ENCODE peak calls at places on chromosomes 13 and 19, in five cellular contexts. One of them, this sample, is unnamed.

GRCh38 chr13:42615691-42616090 is 41.7 kb downstream of the TNFSF11 start:
- DNase-seq in CD8-positive, alpha-beta memory T cell: no peak
- DNase-seq in BJ: no peak
- DNase-seq in GM23338: no peak
- DNase-seq in Peyer's patch: no peak
- DNase-seq in this sample: no peak

GRCh38 chr19:6126335-6126974 is 9.0 kb upstream of the ACSBG2 start:
- DNase-seq in BJ: no peak
- DNase-seq in Peyer's patch: no peak
- DNase-seq in CD8-positive, alpha-beta memory T cell: no peak
- DNase-seq in GM23338: peak; percentile 76
- DNase-seq in this sample: peak; percentile 52

GRCh38 chr19:44725251-44725650 is 23.3 kb upstream of the BCL3 start:
- DNase-seq in Peyer's patch: peak; percentile 89
- DNase-seq in CD8-positive, alpha-beta memory T cell: no peak
- DNase-seq in BJ: no peak
- DNase-seq in GM23338: peak; percentile 60
- DNase-seq in this sample: peak; percentile 79

GRCh38 chr19:2289714-2290435 is 7.9 kb upstream of the PEAK3 start:
- DNase-seq in GM23338: peak; percentile 62
- DNase-seq in Peyer's patch: peak; percentile 90
- DNase-seq in BJ: no peak
- DNase-seq in CD8-positive, alpha-beta memory T cell: no peak
- DNase-seq in this sample: peak; percentile 83

GRCh38 chr19:3837922-3838321 is 30.9 kb downstream of the ZFR2 start:
- DNase-seq in CD8-positive, alpha-beta memory T cell: no peak
- DNase-seq in GM23338: no peak
- DNase-seq in BJ: no peak
- DNase-seq in Peyer's patch: no peak
- DNase-seq in this sample: no peak

GRCh38 chr19:9178901-9179300 is at the start of gene OR7D2:
- DNase-seq in CD8-positive, alpha-beta memory T cell: no peak
- DNase-seq in Peyer's patch: no peak
- DNase-seq in GM23338: no peak
- DNase-seq in BJ: no peak
- DNase-seq in this sample: no peak

GRCh38 chr13:98265669-98266551 is 88.8 kb upstream of the RNF113B start:
- DNase-seq in BJ: no peak
- DNase-seq in GM23338: no peak
- DNase-seq in Peyer's patch: no peak
- DNase-seq in CD8-positive, alpha-beta memory T cell: no peak
- DNase-seq in this sample: no peak

GRCh38 chr19:50873056-50873455 is at the start of gene KLK2:
- DNase-seq in CD8-positive, alpha-beta memory T cell: no peak
- DNase-seq in Peyer's patch: no peak
- DNase-seq in GM23338: no peak
- DNase-seq in BJ: no peak
- DNase-seq in this sample: no peak

GRCh38 chr13:53150568-53150967 is 122.0 kb downstream of the OLFM4 start:
- DNase-seq in CD8-positive, alpha-beta memory T cell: no peak
- DNase-seq in Peyer's patch: no peak
- DNase-seq in GM23338: no peak
- DNase-seq in BJ: no peak
- DNase-seq in this sample: no peak

GRCh38 chr19:28289294-28290063 is 923.5 kb downstream of the UQCRFS1 start:
- DNase-seq in BJ: no peak
- DNase-seq in Peyer's patch: no peak
- DNase-seq in CD8-positive, alpha-beta memory T cell: no peak
- DNase-seq in GM23338: no peak
- DNase-seq in this sample: no peak

GRCh38 chr13:73417012-73417615 is 358.3 kb downstream of the KLF5 start:
- DNase-seq in GM23338: peak; percentile 30
- DNase-seq in BJ: no peak
- DNase-seq in CD8-positive, alpha-beta memory T cell: no peak
- DNase-seq in Peyer's patch: no peak
- DNase-seq in this sample: peak; percentile 36

GRCh38 chr19:8826371-8826770 is 5.7 kb downstream of the ZNF558 start:
- DNase-seq in Peyer's patch: no peak
- DNase-seq in GM23338: peak; percentile 5
- DNase-seq in BJ: no peak
- DNase-seq in CD8-positive, alpha-beta memory T cell: no peak
- DNase-seq in this sample: no peak

GRCh38 chr19:47109541-47110375 is 3.8 kb downstream of the ZC3H4 start:
- DNase-seq in Peyer's patch: peak; percentile 69
- DNase-seq in GM23338: peak; percentile 52
- DNase-seq in CD8-positive, alpha-beta memory T cell: no peak
- DNase-seq in BJ: no peak
- DNase-seq in this sample: no peak

GRCh38 chr19:49104229-49104864 is 9.8 kb upstream of the LIN7B start:
- DNase-seq in Peyer's patch: no peak
- DNase-seq in GM23338: no peak
- DNase-seq in CD8-positive, alpha-beta memory T cell: no peak
- DNase-seq in BJ: no peak
- DNase-seq in this sample: no peak

GRCh38 chr19:5057860-5058259 is 88.9 kb downstream of the KDM4B start:
- DNase-seq in CD8-positive, alpha-beta memory T cell: no peak
- DNase-seq in BJ: no peak
- DNase-seq in GM23338: peak; percentile 46
- DNase-seq in Peyer's patch: no peak
- DNase-seq in this sample: peak; percentile 92

GRCh38 chr13:39781381-39781780 is 125.9 kb downstream of the COG6 start:
- DNase-seq in BJ: no peak
- DNase-seq in Peyer's patch: no peak
- DNase-seq in CD8-positive, alpha-beta memory T cell: no peak
- DNase-seq in GM23338: no peak
- DNase-seq in this sample: no peak

GRCh38 chr13:24267801-24268200 is 41.6 kb upstream of the C1QTNF9 start:
- DNase-seq in Peyer's patch: no peak
- DNase-seq in BJ: no peak
- DNase-seq in CD8-positive, alpha-beta memory T cell: no peak
- DNase-seq in GM23338: no peak
- DNase-seq in this sample: no peak

GRCh38 chr13:103883698-103884097 is 817.5 kb upstream of the SLC10A2 start:
- DNase-seq in GM23338: no peak
- DNase-seq in CD8-positive, alpha-beta memory T cell: no peak
- DNase-seq in Peyer's patch: no peak
- DNase-seq in BJ: no peak
- DNase-seq in this sample: no peak

GRCh38 chr13:83940742-83941141 is 58.5 kb upstream of the SLITRK1 start:
- DNase-seq in Peyer's patch: no peak
- DNase-seq in BJ: no peak
- DNase-seq in GM23338: no peak
- DNase-seq in CD8-positive, alpha-beta memory T cell: no peak
- DNase-seq in this sample: no peak

GRCh38 chr13:51895906-51896888 is 34.4 kb downstream of the CCDC70 start:
- DNase-seq in GM23338: peak; percentile 81
- DNase-seq in BJ: peak; percentile 1
- DNase-seq in Peyer's patch: peak; percentile 71
- DNase-seq in CD8-positive, alpha-beta memory T cell: peak; percentile 4
- DNase-seq in this sample: peak; percentile 79

GRCh38 chr13:95982144-95982543 is 71.1 kb downstream of the UGGT2 start:
- DNase-seq in BJ: no peak
- DNase-seq in GM23338: no peak
- DNase-seq in CD8-positive, alpha-beta memory T cell: no peak
- DNase-seq in Peyer's patch: no peak
- DNase-seq in this sample: no peak

GRCh38 chr19:17109962-17110598 is 34.5 kb downstream of the MYO9B start:
- DNase-seq in GM23338: no peak
- DNase-seq in Peyer's patch: peak; percentile 90
- DNase-seq in CD8-positive, alpha-beta memory T cell: no peak
- DNase-seq in BJ: no peak
- DNase-seq in this sample: no peak

GRCh38 chr19:1853295-1854031 is 5.2 kb upstream of the REXO1 start:
- DNase-seq in GM23338: peak; percentile 87
- DNase-seq in BJ: no peak
- DNase-seq in CD8-positive, alpha-beta memory T cell: peak; percentile 77
- DNase-seq in Peyer's patch: peak; percentile 94
- DNase-seq in this sample: peak; percentile 96

GRCh38 chr19:53308339-53308811 is 25.2 kb upstream of the ZNF845 start:
- DNase-seq in CD8-positive, alpha-beta memory T cell: no peak
- DNase-seq in Peyer's patch: no peak
- DNase-seq in GM23338: peak; percentile 96
- DNase-seq in BJ: no peak
- DNase-seq in this sample: peak; percentile 80

GRCh38 chr13:20637811-20638210 is 65.7 kb upstream of the IL17D start:
- DNase-seq in BJ: no peak
- DNase-seq in Peyer's patch: no peak
- DNase-seq in CD8-positive, alpha-beta memory T cell: no peak
- DNase-seq in GM23338: no peak
- DNase-seq in this sample: no peak

GRCh38 chr13:39302855-39303254 is 264.6 kb downstream of the NHLRC3 start:
- DNase-seq in CD8-positive, alpha-beta memory T cell: no peak
- DNase-seq in BJ: no peak
- DNase-seq in GM23338: no peak
- DNase-seq in Peyer's patch: no peak
- DNase-seq in this sample: no peak

GRCh38 chr19:10110972-10111317 is 548 bp upstream of the P2RY11 start:
- DNase-seq in GM23338: no peak
- DNase-seq in BJ: no peak
- DNase-seq in Peyer's patch: no peak
- DNase-seq in CD8-positive, alpha-beta memory T cell: no peak
- DNase-seq in this sample: peak; percentile 43

GRCh38 chr13:50339291-50339690 is 324.0 kb downstream of the KCNRG start:
- DNase-seq in GM23338: no peak
- DNase-seq in CD8-positive, alpha-beta memory T cell: no peak
- DNase-seq in BJ: no peak
- DNase-seq in Peyer's patch: no peak
- DNase-seq in this sample: no peak

GRCh38 chr13:50344717-50345116 is 329.5 kb downstream of the KCNRG start:
- DNase-seq in BJ: no peak
- DNase-seq in CD8-positive, alpha-beta memory T cell: no peak
- DNase-seq in GM23338: no peak
- DNase-seq in Peyer's patch: no peak
- DNase-seq in this sample: no peak

GRCh38 chr13:50341526-50341925 is 326.3 kb downstream of the KCNRG start:
- DNase-seq in GM23338: no peak
- DNase-seq in Peyer's patch: no peak
- DNase-seq in BJ: no peak
- DNase-seq in CD8-positive, alpha-beta memory T cell: no peak
- DNase-seq in this sample: no peak

GRCh38 chr13:50340146-50340545 is 324.9 kb downstream of the KCNRG start:
- DNase-seq in CD8-positive, alpha-beta memory T cell: no peak
- DNase-seq in BJ: no peak
- DNase-seq in GM23338: no peak
- DNase-seq in Peyer's patch: no peak
- DNase-seq in this sample: no peak

GRCh38 chr13:50340566-50341287 is 325.5 kb downstream of the KCNRG start:
- DNase-seq in BJ: no peak
- DNase-seq in CD8-positive, alpha-beta memory T cell: no peak
- DNase-seq in GM23338: peak; percentile 11
- DNase-seq in Peyer's patch: no peak
- DNase-seq in this sample: no peak
- H3K4me3 ChIP-seq in BJ: no peak overlapping the region
- H3K4me3 ChIP-seq in CD8-positive, alpha-beta memory T cell: no peak overlapping the region
- H3K4me3 ChIP-seq in GM23338: no peak overlapping the region
- H3K4me3 ChIP-seq in Peyer's patch: no peak overlapping the region
- H3K4me3 ChIP-seq in this sample: no peak overlapping the region

GRCh38 chr19:46076951-46077814 is 36.4 kb upstream of the IGFL4 start:
- DNase-seq in BJ: no peak
- DNase-seq in GM23338: peak; percentile 97
- DNase-seq in Peyer's patch: peak; percentile 67
- DNase-seq in CD8-positive, alpha-beta memory T cell: no peak
- DNase-seq in this sample: peak; percentile 93
- H3K27me3 ChIP-seq in BJ: peaks cover 26% of the 10 kb centered on the region
- H3K27me3 ChIP-seq in GM23338: peaks cover 51% of the 10 kb centered on the region
- H3K27me3 ChIP-seq in Peyer's patch: peaks cover 7% of the 10 kb centered on the region
- H3K27me3 ChIP-seq in CD8-positive, alpha-beta memory T cell: peaks cover 36% of the 10 kb centered on the region
- H3K27me3 ChIP-seq in this sample: peaks cover 17% of the 10 kb centered on the region

GRCh38 chr19:41324921-41325639 is 15.1 kb downstream of the CCDC97 start:
- DNase-seq in BJ: no peak
- DNase-seq in CD8-positive, alpha-beta memory T cell: peak; percentile 47
- DNase-seq in GM23338: peak; percentile 79
- DNase-seq in Peyer's patch: peak; percentile 69
- DNase-seq in this sample: peak; percentile 93

GRCh38 chr19:41323430-41324125 is 13.6 kb downstream of the CCDC97 start:
- DNase-seq in BJ: peak; percentile 91
- DNase-seq in GM23338: peak; percentile 37
- DNase-seq in Peyer's patch: peak; percentile 59
- DNase-seq in CD8-positive, alpha-beta memory T cell: no peak
- DNase-seq in this sample: peak; percentile 85

GRCh38 chr19:41323023-41323422 is 13.1 kb downstream of the CCDC97 start:
- DNase-seq in BJ: no peak
- DNase-seq in GM23338: no peak
- DNase-seq in CD8-positive, alpha-beta memory T cell: no peak
- DNase-seq in Peyer's patch: no peak
- DNase-seq in this sample: no peak

GRCh38 chr19:41325640-41325946 is 15.6 kb downstream of the CCDC97 start:
- DNase-seq in CD8-positive, alpha-beta memory T cell: no peak
- DNase-seq in Peyer's patch: no peak
- DNase-seq in GM23338: no peak
- DNase-seq in BJ: no peak
- DNase-seq in this sample: no peak

GRCh38 chr19:41324231-41324702 is 14.3 kb downstream of the CCDC97 start:
- DNase-seq in CD8-positive, alpha-beta memory T cell: no peak
- DNase-seq in Peyer's patch: no peak
- DNase-seq in GM23338: no peak
- DNase-seq in BJ: no peak
- DNase-seq in this sample: peak; percentile 58
- H3K4me3 ChIP-seq in CD8-positive, alpha-beta memory T cell: no peak overlapping the region
- H3K4me3 ChIP-seq in Peyer's patch: no peak overlapping the region
- H3K4me3 ChIP-seq in GM23338: peak overlapping the region; percentile 71
- H3K4me3 ChIP-seq in BJ: no peak overlapping the region
- H3K4me3 ChIP-seq in this sample: no peak overlapping the region

GRCh38 chr19:40223135-40223822 is 3.2 kb downstream of the CCNP start:
- DNase-seq in GM23338: peak; percentile 87
- DNase-seq in CD8-positive, alpha-beta memory T cell: no peak
- DNase-seq in BJ: no peak
- DNase-seq in Peyer's patch: peak; percentile 75
- DNase-seq in this sample: peak; percentile 99
- H3K27me3 ChIP-seq in GM23338: peaks cover 41% of the 10 kb centered on the region
- H3K27me3 ChIP-seq in CD8-positive, alpha-beta memory T cell: peaks cover 27% of the 10 kb centered on the region
- H3K27me3 ChIP-seq in BJ: no peaks in the 10 kb centered on the region
- H3K27me3 ChIP-seq in Peyer's patch: peaks cover 16% of the 10 kb centered on the region
- H3K27me3 ChIP-seq in this sample: peaks cover 13% of the 10 kb centered on the region

GRCh38 chr19:37304190-37304883 is 66.6 kb upstream of the ZNF527 start:
- DNase-seq in GM23338: no peak
- DNase-seq in CD8-positive, alpha-beta memory T cell: no peak
- DNase-seq in BJ: no peak
- DNase-seq in Peyer's patch: no peak
- DNase-seq in this sample: peak; percentile 22

GRCh38 chr19:37306383-37306963 is 64.4 kb upstream of the ZNF527 start:
- DNase-seq in BJ: no peak
- DNase-seq in CD8-positive, alpha-beta memory T cell: no peak
- DNase-seq in Peyer's patch: no peak
- DNase-seq in GM23338: no peak
- DNase-seq in this sample: no peak

GRCh38 chr19:37304884-37305255 is 66.0 kb upstream of the ZNF527 start:
- DNase-seq in Peyer's patch: no peak
- DNase-seq in GM23338: no peak
- DNase-seq in CD8-positive, alpha-beta memory T cell: no peak
- DNase-seq in BJ: no peak
- DNase-seq in this sample: no peak

GRCh38 chr19:37303591-37304171 is 67.2 kb upstream of the ZNF527 start:
- DNase-seq in BJ: no peak
- DNase-seq in GM23338: no peak
- DNase-seq in Peyer's patch: no peak
- DNase-seq in CD8-positive, alpha-beta memory T cell: no peak
- DNase-seq in this sample: peak; percentile 24
- H3K4me3 ChIP-seq in BJ: peak overlapping the region; percentile 19
- H3K4me3 ChIP-seq in GM23338: no peak overlapping the region
- H3K4me3 ChIP-seq in Peyer's patch: no peak overlapping the region
- H3K4me3 ChIP-seq in CD8-positive, alpha-beta memory T cell: no peak overlapping the region
- H3K4me3 ChIP-seq in this sample: peak overlapping the region; percentile 45

This sample was measured in H7.